ENCODE peak calls at places on chromosomes 11 and 22, in seven cellular contexts. One of them, this sample, is unnamed.

GRCh38 chr11:77106321-77106720 is 3.7 kb downstream of the OMP start:
- DNase-seq in Right ventricle myocardium superior: no peak
- DNase-seq in fibroblast of pulmonary artery: no peak
- DNase-seq in foreskin fibroblast: no peak
- DNase-seq in cardiac fibroblast: no peak
- DNase-seq in HCT116: no peak
- DNase-seq in GOT3: no peak
- DNase-seq in this sample: peak; percentile 57

GRCh38 chr11:18455686-18456372 is at the start of gene LDHAL6A:
- DNase-seq in GOT3: no peak
- DNase-seq in HCT116: no peak
- DNase-seq in cardiac fibroblast: no peak
- DNase-seq in fibroblast of pulmonary artery: no peak
- DNase-seq in Right ventricle myocardium superior: no peak
- DNase-seq in foreskin fibroblast: no peak
- DNase-seq in this sample: no peak

GRCh38 chr22:20980938-20981722 is 967 bp upstream of the LZTR1 start:
- DNase-seq in Right ventricle myocardium superior: no peak
- DNase-seq in GOT3: no peak
- DNase-seq in cardiac fibroblast: no peak
- DNase-seq in HCT116: no peak
- DNase-seq in fibroblast of pulmonary artery: no peak
- DNase-seq in foreskin fibroblast: no peak
- DNase-seq in this sample: no peak

GRCh38 chr22:40855104-40855959 is 1.1 kb downstream of the ST13 start:
- DNase-seq in GOT3: no peak
- DNase-seq in HCT116: no peak
- DNase-seq in Right ventricle myocardium superior: no peak
- DNase-seq in foreskin fibroblast: no peak
- DNase-seq in cardiac fibroblast: peak; percentile 49
- DNase-seq in fibroblast of pulmonary artery: peak; percentile 40
- DNase-seq in this sample: no peak

GRCh38 chr11:46392421-46393230 is 1.1 kb upstream of the CHRM4 start:
- DNase-seq in fibroblast of pulmonary artery: peak; percentile 82
- DNase-seq in cardiac fibroblast: peak; percentile 76
- DNase-seq in foreskin fibroblast: peak; percentile 71
- DNase-seq in Right ventricle myocardium superior: peak; percentile 91
- DNase-seq in GOT3: peak; percentile 61
- DNase-seq in HCT116: no peak
- DNase-seq in this sample: peak; percentile 77

GRCh38 chr22:41308544-41308947 is 7.2 kb downstream of the ZC3H7B start:
- DNase-seq in GOT3: no peak
- DNase-seq in HCT116: no peak
- DNase-seq in Right ventricle myocardium superior: no peak
- DNase-seq in cardiac fibroblast: peak; percentile 41
- DNase-seq in fibroblast of pulmonary artery: peak; percentile 32
- DNase-seq in foreskin fibroblast: no peak
- DNase-seq in this sample: no peak

GRCh38 chr11:122440783-122441701 is 214.5 kb upstream of the UBASH3B start:
- DNase-seq in GOT3: no peak
- DNase-seq in Right ventricle myocardium superior: peak; percentile 75
- DNase-seq in foreskin fibroblast: peak; percentile 13
- DNase-seq in fibroblast of pulmonary artery: peak; percentile 10
- DNase-seq in HCT116: no peak
- DNase-seq in cardiac fibroblast: no peak
- DNase-seq in this sample: peak; percentile 59

GRCh38 chr22:41034741-41035140 is 57.7 kb upstream of the EP300 start:
- DNase-seq in Right ventricle myocardium superior: no peak
- DNase-seq in foreskin fibroblast: no peak
- DNase-seq in cardiac fibroblast: no peak
- DNase-seq in fibroblast of pulmonary artery: no peak
- DNase-seq in GOT3: no peak
- DNase-seq in HCT116: no peak
- DNase-seq in this sample: no peak

GRCh38 chr11:110121204-110121603 is 28.0 kb downstream of the ZC3H12C start:
- DNase-seq in HCT116: no peak
- DNase-seq in GOT3: no peak
- DNase-seq in cardiac fibroblast: peak; percentile 82
- DNase-seq in Right ventricle myocardium superior: no peak
- DNase-seq in fibroblast of pulmonary artery: peak; percentile 83
- DNase-seq in foreskin fibroblast: peak; percentile 59
- DNase-seq in this sample: no peak

GRCh38 chr22:45511847-45512261 is 9.2 kb downstream of the FBLN1 start:
- DNase-seq in HCT116: no peak
- DNase-seq in foreskin fibroblast: peak; percentile 98
- DNase-seq in GOT3: no peak
- DNase-seq in fibroblast of pulmonary artery: peak; percentile 80
- DNase-seq in Right ventricle myocardium superior: peak; percentile 77
- DNase-seq in cardiac fibroblast: peak; percentile 83
- DNase-seq in this sample: no peak

GRCh38 chr11:114616516-114616915 is 20.9 kb upstream of the NXPE4 start:
- DNase-seq in foreskin fibroblast: no peak
- DNase-seq in cardiac fibroblast: no peak
- DNase-seq in fibroblast of pulmonary artery: no peak
- DNase-seq in HCT116: no peak
- DNase-seq in Right ventricle myocardium superior: no peak
- DNase-seq in GOT3: no peak
- DNase-seq in this sample: no peak

GRCh38 chr11:70510106-70510505 is 111.8 kb downstream of the CTTN start:
- DNase-seq in HCT116: no peak
- DNase-seq in GOT3: no peak
- DNase-seq in cardiac fibroblast: no peak
- DNase-seq in fibroblast of pulmonary artery: no peak
- DNase-seq in Right ventricle myocardium superior: peak; percentile 19
- DNase-seq in foreskin fibroblast: no peak
- DNase-seq in this sample: no peak

GRCh38 chr11:76795936-76796441 is 12.8 kb downstream of the TSKU start:
- DNase-seq in fibroblast of pulmonary artery: no peak
- DNase-seq in GOT3: no peak
- DNase-seq in cardiac fibroblast: no peak
- DNase-seq in foreskin fibroblast: no peak
- DNase-seq in HCT116: no peak
- DNase-seq in Right ventricle myocardium superior: no peak
- DNase-seq in this sample: no peak

GRCh38 chr11:83914995-83915394 is 628.8 kb upstream of the CCDC90B start:
- DNase-seq in cardiac fibroblast: no peak
- DNase-seq in HCT116: no peak
- DNase-seq in Right ventricle myocardium superior: no peak
- DNase-seq in GOT3: no peak
- DNase-seq in foreskin fibroblast: no peak
- DNase-seq in fibroblast of pulmonary artery: no peak
- DNase-seq in this sample: no peak

GRCh38 chr11:64239662-64240466 is 1.0 kb upstream of the FKBP2 start:
- DNase-seq in HCT116: no peak
- DNase-seq in fibroblast of pulmonary artery: no peak
- DNase-seq in cardiac fibroblast: no peak
- DNase-seq in GOT3: no peak
- DNase-seq in Right ventricle myocardium superior: no peak
- DNase-seq in foreskin fibroblast: no peak
- DNase-seq in this sample: peak; percentile 71

GRCh38 chr11:65452806-65453490 is 30.4 kb downstream of the NEAT1 start:
- DNase-seq in foreskin fibroblast: peak; percentile 87
- DNase-seq in HCT116: no peak
- DNase-seq in Right ventricle myocardium superior: no peak
- DNase-seq in fibroblast of pulmonary artery: peak; percentile 88
- DNase-seq in GOT3: no peak
- DNase-seq in cardiac fibroblast: peak; percentile 93
- DNase-seq in this sample: no peak

GRCh38 chr11:111148953-111149352 is 96.6 kb upstream of the POU2AF2 start:
- DNase-seq in Right ventricle myocardium superior: no peak
- DNase-seq in GOT3: no peak
- DNase-seq in foreskin fibroblast: peak; percentile 38
- DNase-seq in HCT116: no peak
- DNase-seq in cardiac fibroblast: peak; percentile 21
- DNase-seq in fibroblast of pulmonary artery: peak; percentile 44
- DNase-seq in this sample: no peak

GRCh38 chr11:132125855-132126841 is 755.7 kb downstream of the NTM start:
- DNase-seq in HCT116: no peak
- DNase-seq in cardiac fibroblast: peak; percentile 49
- DNase-seq in foreskin fibroblast: no peak
- DNase-seq in GOT3: no peak
- DNase-seq in Right ventricle myocardium superior: peak; percentile 52
- DNase-seq in fibroblast of pulmonary artery: peak; percentile 56
- DNase-seq in this sample: peak; percentile 77

GRCh38 chr11:7004482-7004881 is 15.7 kb downstream of the ZNF214 start:
- DNase-seq in Right ventricle myocardium superior: no peak
- DNase-seq in fibroblast of pulmonary artery: peak; percentile 45
- DNase-seq in cardiac fibroblast: peak; percentile 72
- DNase-seq in GOT3: no peak
- DNase-seq in foreskin fibroblast: peak; percentile 98
- DNase-seq in HCT116: no peak
- DNase-seq in this sample: peak; percentile 21

GRCh38 chr11:15106201-15106965 is 8.3 kb upstream of the INSC start:
- DNase-seq in HCT116: peak; percentile 75
- DNase-seq in Right ventricle myocardium superior: no peak
- DNase-seq in cardiac fibroblast: peak; percentile 83
- DNase-seq in foreskin fibroblast: peak; percentile 84
- DNase-seq in fibroblast of pulmonary artery: peak; percentile 50
- DNase-seq in GOT3: no peak
- DNase-seq in this sample: no peak

GRCh38 chr11:128039140-128040021 is 548.0 kb downstream of the ETS1 start:
- DNase-seq in foreskin fibroblast: peak; percentile 91
- DNase-seq in Right ventricle myocardium superior: peak; percentile 57
- DNase-seq in HCT116: no peak
- DNase-seq in GOT3: no peak
- DNase-seq in fibroblast of pulmonary artery: peak; percentile 85
- DNase-seq in cardiac fibroblast: peak; percentile 88
- DNase-seq in this sample: no peak